ENCODE peak calls at places on chromosomes 1 and 21, in eight cellular contexts. C, Z, G, N, V, M, Y and Q are unnamed samples. For H3K4me1, the result is how much of the 10 kb centered on the place peaks cover.

GRCh38 chr1:246372502-246372901 is 134.6 kb downstream of the SMYD3 start:
- DNase-seq in Z (peak), M (no peak), G (no peak), N (no peak), V (no peak), Y (no peak), C (no peak), Q (no peak)

GRCh38 chr1:160548183-160548582 is 25.1 kb upstream of the SLAMF6 start:
- DNase-seq in V (no peak), C (no peak), M (no peak), G (no peak), Y (no peak), Z (no peak), N (no peak), Q (no peak)

GRCh38 chr1:84862810-84863251 is 30.2 kb downstream of the LPAR3 start:
- DNase-seq in Y (no peak), M (peak), C (no peak), G (no peak), V (no peak), N (no peak), Z (no peak), Q (no peak)

GRCh38 chr1:4486408-4487120 is 167.8 kb upstream of the AJAP1 start:
- DNase-seq in N (no peak), C (no peak), Y (no peak), V (no peak), G (no peak), Z (no peak), M (no peak), Q (no peak)

GRCh38 chr21:17051054-17051453 is 461.8 kb upstream of the CXADR start:
- DNase-seq in Y (no peak), V (no peak), N (peak), Z (no peak), C (no peak), M (no peak), G (no peak), Q (no peak)

GRCh38 chr1:240803151-240803550 is 191.2 kb upstream of the GREM2 start:
- DNase-seq in G (no peak), M (no peak), Y (no peak), C (no peak), N (no peak), V (peak), Z (no peak), Q (no peak)

GRCh38 chr1:43304287-43304615 is 3.5 kb downstream of the TIE1 start:
- DNase-seq in G (no peak), Y (no peak), N (no peak), M (no peak), Z (peak), V (no peak), C (no peak), Q (no peak)

GRCh38 chr1:180231506-180232420 is 1.7 kb downstream of the LHX4 start:
- DNase-seq in M (no peak), V (no peak), Y (no peak), G (no peak), Z (no peak), N (peak), C (no peak), Q (no peak)

GRCh38 chr1:52403566-52404115 is 582 bp downstream of the ORC1 start:
- DNase-seq in Z (no peak), C (no peak), G (no peak), N (peak), Y (no peak), M (peak), V (peak), Q (peak)

GRCh38 chr1:47763456-47764171 is 233.6 kb downstream of the TRABD2B start:
- DNase-seq in N (no peak), C (no peak), G (peak), M (no peak), Y (no peak), V (no peak), Z (peak), Q (no peak)

GRCh38 chr1:96308314-96308713 is 413.3 kb upstream of the PTBP2 start:
- DNase-seq in V (no peak), M (no peak), N (no peak), G (no peak), Z (no peak), Y (no peak), C (no peak), Q (no peak)

GRCh38 chr1:230834292-230834691 is 34.0 kb downstream of the C1orf198 start:
- DNase-seq in Z (no peak), G (no peak), Y (no peak), N (peak), M (no peak), V (no peak), C (no peak), Q (peak)

GRCh38 chr21:45844181-45844580 is 137.4 kb upstream of the COL6A1 start:
- DNase-seq in C (no peak), V (no peak), Z (no peak), G (no peak), N (peak), Y (no peak), M (no peak), Q (no peak)

GRCh38 chr1:232524056-232524455 is 105.9 kb downstream of the SIPA1L2 start:
- DNase-seq in C (no peak), G (no peak), M (no peak), Y (no peak), N (no peak), V (no peak), Z (no peak), Q (no peak)

GRCh38 chr1:12230549-12231275 is 882 bp downstream of the VPS13D start:
- DNase-seq in Z (peak), M (peak), G (peak), N (peak), Y (no peak), C (no peak), V (no peak), Q (peak)

GRCh38 chr1:90174246-90174645 is 179.3 kb downstream of the ZNF326 start:
- DNase-seq in N (no peak), Y (no peak), V (no peak), Z (no peak), M (no peak), C (no peak), G (no peak), Q (no peak)

GRCh38 chr1:230307213-230307612 is 118.9 kb downstream of the PGBD5 start:
- DNase-seq in C (no peak), M (no peak), Y (no peak), V (no peak), G (no peak), Z (no peak), N (no peak), Q (no peak)

GRCh38 chr1:201773764-201774163 is 55.2 kb upstream of the IPO9 start:
- DNase-seq in V (no peak), Y (no peak), Z (no peak), M (no peak), N (no peak), G (no peak), C (no peak), Q (no peak)

GRCh38 chr21:42120056-42120903 is 49.2 kb downstream of the UMODL1 start:
- DNase-seq in Z (no peak), Y (no peak), N (peak), C (no peak), V (no peak), M (no peak), G (no peak), Q (no peak)

GRCh38 chr1:147336290-147336689 is 93.8 kb downstream of the CHD1L start:
- DNase-seq in V (no peak), M (no peak), Y (no peak), N (no peak), Z (no peak), G (no peak), C (no peak), Q (no peak)

GRCh38 chr1:61641578-61642336 is 83.2 kb downstream of the TM2D1 start:
- DNase-seq in N (peak), M (peak), C (peak), V (no peak), G (peak), Z (peak), Y (no peak), Q (peak)

GRCh38 chr1:171911506-171911905 is 70.2 kb downstream of the DNM3 start:
- DNase-seq in Z (no peak), C (no peak), Y (no peak), V (no peak), M (no peak), N (peak), G (no peak), Q (no peak)

GRCh38 chr1:36304521-36304920 is 1.6 kb upstream of the SH3D21 start:
- DNase-seq in G (no peak), M (no peak), N (no peak), Z (no peak), Y (no peak), C (no peak), V (no peak), Q (no peak)

GRCh38 chr1:26786437-26787380 is 1.0 kb upstream of the PIGV start:
- DNase-seq in Z (peak), G (peak), V (no peak), Y (no peak), M (peak), N (peak), C (peak), Q (peak)

GRCh38 chr1:17419626-17420328 is 19.7 kb downstream of the RCC2 start:
- DNase-seq in M (peak), V (no peak), C (no peak), G (peak), Y (no peak), N (peak), Z (peak), Q (peak)

GRCh38 chr1:202501281-202501680 is 152.8 kb downstream of the PPP1R12B start:
- DNase-seq in N (no peak), G (no peak), M (no peak), Z (no peak), C (no peak), Y (no peak), V (peak), Q (no peak)

GRCh38 chr1:29004288-29004687 is 89.9 kb downstream of the EPB41 start:
- DNase-seq in G (no peak), N (no peak), M (no peak), Z (no peak), V (no peak), Y (no peak), C (no peak), Q (no peak)

GRCh38 chr21:23471877-23472276 is 2135.4 kb downstream of the MRPL39 start:
- DNase-seq in G (no peak), Z (no peak), C (no peak), V (no peak), N (no peak), Y (no peak), M (no peak), Q (no peak)

GRCh38 chr1:184813528-184814089 is 59.0 kb upstream of the EDEM3 start:
- DNase-seq in N (no peak), Z (no peak), G (no peak), C (no peak), Y (no peak), M (no peak), V (no peak), Q (no peak)

GRCh38 chr1:72442251-72442650 is 159.9 kb upstream of the NEGR1 start:
- DNase-seq in N (no peak), M (no peak), C (no peak), Z (no peak), V (no peak), Y (no peak), G (no peak), Q (no peak)

GRCh38 chr1:27099154-27099903 is 55.6 kb downstream of the SLC9A1 start:
- DNase-seq in N (peak), C (peak), Z (peak), Y (no peak), M (no peak), V (no peak), G (peak), Q (peak)

DNA sequence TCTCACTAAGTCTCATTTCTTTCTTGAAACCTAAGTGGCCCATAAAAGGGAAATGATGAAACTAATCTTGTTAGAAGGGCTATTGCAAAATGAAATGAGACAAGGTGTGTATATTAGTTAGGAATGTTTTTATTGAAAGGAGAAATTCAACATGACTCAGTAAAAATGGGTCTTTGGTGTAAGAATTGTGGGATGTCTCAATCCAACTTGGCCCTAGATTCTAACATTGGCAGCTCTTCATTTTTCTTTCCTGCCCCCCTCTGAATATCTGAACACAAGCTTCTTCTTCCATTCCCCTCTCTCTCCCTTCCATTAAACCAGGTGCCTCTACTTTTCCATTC is 26.8 kb upstream of the TARBP1 start:
- DNase-seq in C (no peak), G (no peak), Z (no peak), N (no peak), Y (no peak), M (no peak), V (no peak), Q (no peak)
- H3K4me1 ChIP-seq in C (under half), G (under half), Z (under half), N (under half), Y (under half), M (under half), V (under half), Q (under half)

GRCh38 chr1:175364424-175365076 is 172.0 kb upstream of the KIAA0040 start:
- DNase-seq in M (no peak), N (no peak), C (no peak), G (no peak), Z (no peak), Y (no peak), V (no peak), Q (no peak)

GRCh38 chr1:175356727-175357126 is 164.2 kb upstream of the KIAA0040 start:
- DNase-seq in G (no peak), Y (no peak), M (no peak), V (no peak), C (no peak), Z (no peak), N (no peak), Q (no peak)

GRCh38 chr1:175363046-175363445 is 170.5 kb upstream of the KIAA0040 start:
- DNase-seq in V (no peak), C (no peak), N (no peak), Y (no peak), G (no peak), Z (no peak), M (no peak), Q (no peak)

GRCh38 chr1:175355414-175355813 is 162.8 kb upstream of the KIAA0040 start:
- DNase-seq in V (no peak), M (no peak), N (no peak), G (no peak), Y (no peak), C (no peak), Z (no peak), Q (no peak)

GRCh38 chr1:175360016-175360415 is 167.4 kb upstream of the KIAA0040 start:
- DNase-seq in M (no peak), N (no peak), V (no peak), Z (no peak), G (no peak), Y (no peak), C (no peak), Q (no peak)
- H3K4me1 ChIP-seq in M (under half), N (under half), V (under half), Z (under half), G (under half), Y (under half), C (under half), Q (under half)

DNA sequence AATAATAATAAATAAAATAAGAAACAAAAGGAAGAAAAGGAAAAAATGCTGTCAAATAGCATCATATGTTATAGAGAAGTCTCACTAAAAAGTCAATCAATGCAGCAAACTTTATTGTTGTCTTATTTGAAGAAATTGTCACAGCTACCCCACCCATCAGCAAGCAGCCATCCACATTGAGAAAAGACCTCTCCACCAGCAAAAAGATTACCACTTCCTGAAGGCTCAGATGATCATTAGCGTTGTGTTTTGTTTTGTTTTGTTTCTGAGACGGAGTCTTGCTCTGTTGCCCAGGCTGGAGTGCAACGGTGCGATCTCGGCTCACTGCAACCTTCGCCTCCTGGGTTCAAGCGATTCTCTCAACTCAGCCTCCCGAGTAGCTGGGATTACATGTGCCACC is 29.0 kb downstream of the ATP2B4 start:
- DNase-seq in Y (no peak), M (no peak), V (no peak), N (no peak), G (no peak), C (no peak), Z (no peak), Q (no peak)
- H3K4me1 ChIP-seq in Y (half or more), M (under half), V (under half), N (under half), G (half or more), C (under half), Z (under half), Q (under half)

DNA sequence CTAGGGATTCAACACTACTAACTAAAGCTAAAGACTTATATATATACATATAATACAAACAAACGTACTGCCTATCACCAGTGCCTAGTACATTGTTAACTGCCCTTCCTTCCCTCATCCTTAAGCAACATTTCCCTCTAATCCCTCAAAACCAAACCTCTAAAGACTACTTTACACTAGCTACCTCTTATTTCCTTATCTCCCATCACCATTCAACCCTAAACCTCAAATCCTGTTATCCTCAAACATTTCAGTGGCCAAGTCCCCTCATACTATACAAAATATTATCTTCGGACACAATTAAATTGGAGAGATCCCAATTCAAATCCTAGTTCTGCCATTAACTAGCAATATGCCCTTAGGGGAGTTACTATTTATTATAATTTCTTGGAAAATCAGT is 3.7 kb downstream of the SCAF4 start:
- DNase-seq in C (no peak), Y (no peak), G (no peak), M (no peak), Z (no peak), N (no peak), V (no peak), Q (no peak)
- H3K4me1 ChIP-seq in C (under half), Y (half or more), G (under half), M (half or more), Z (under half), N (under half), V (under half), Q (under half)

GRCh38 chr1:32991386-32991785 is 26.8 kb upstream of the RNF19B start:
- DNase-seq in C (no peak), M (no peak), Y (no peak), G (no peak), V (no peak), N (no peak), Z (no peak), Q (no peak)

GRCh38 chr1:32991819-32992488 is 27.3 kb upstream of the RNF19B start:
- DNase-seq in Z (peak), V (no peak), M (no peak), G (no peak), C (no peak), Y (no peak), N (no peak), Q (no peak)

GRCh38 chr1:32989160-32989894 is 24.7 kb upstream of the RNF19B start:
- DNase-seq in M (no peak), N (peak), Y (no peak), G (peak), C (peak), Z (peak), V (peak), Q (peak)

GRCh38 chr1:32990887-32991286 is 26.3 kb upstream of the RNF19B start:
- DNase-seq in G (no peak), C (no peak), Y (no peak), V (no peak), N (no peak), M (no peak), Z (no peak), Q (no peak)

DNA sequence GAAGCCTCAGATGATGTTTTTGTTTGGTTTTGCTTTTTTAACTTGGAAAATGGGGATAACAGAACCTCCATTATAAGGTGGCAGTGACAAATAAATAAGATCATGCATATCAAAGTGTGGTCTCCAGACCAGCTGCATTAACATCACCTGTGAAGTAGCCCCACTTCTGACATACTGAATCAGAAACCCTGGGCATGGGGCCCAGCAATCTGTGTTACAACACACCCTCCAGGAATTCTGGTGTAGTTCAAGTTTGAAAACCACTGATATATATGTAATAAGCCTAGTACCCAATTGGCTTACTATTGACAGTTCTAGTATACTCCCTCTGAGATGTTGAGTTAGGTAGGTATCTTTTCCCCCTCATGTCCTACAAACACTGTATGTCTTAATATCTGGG is 24.1 kb upstream of the RNF19B start:
- DNase-seq in N (no peak), V (no peak), Y (no peak), M (no peak), G (no peak), C (no peak), Z (no peak), Q (peak)
- H3K4me1 ChIP-seq in N (under half), V (under half), Y (half or more), M (under half), G (under half), C (under half), Z (under half), Q (under half)

DNA sequence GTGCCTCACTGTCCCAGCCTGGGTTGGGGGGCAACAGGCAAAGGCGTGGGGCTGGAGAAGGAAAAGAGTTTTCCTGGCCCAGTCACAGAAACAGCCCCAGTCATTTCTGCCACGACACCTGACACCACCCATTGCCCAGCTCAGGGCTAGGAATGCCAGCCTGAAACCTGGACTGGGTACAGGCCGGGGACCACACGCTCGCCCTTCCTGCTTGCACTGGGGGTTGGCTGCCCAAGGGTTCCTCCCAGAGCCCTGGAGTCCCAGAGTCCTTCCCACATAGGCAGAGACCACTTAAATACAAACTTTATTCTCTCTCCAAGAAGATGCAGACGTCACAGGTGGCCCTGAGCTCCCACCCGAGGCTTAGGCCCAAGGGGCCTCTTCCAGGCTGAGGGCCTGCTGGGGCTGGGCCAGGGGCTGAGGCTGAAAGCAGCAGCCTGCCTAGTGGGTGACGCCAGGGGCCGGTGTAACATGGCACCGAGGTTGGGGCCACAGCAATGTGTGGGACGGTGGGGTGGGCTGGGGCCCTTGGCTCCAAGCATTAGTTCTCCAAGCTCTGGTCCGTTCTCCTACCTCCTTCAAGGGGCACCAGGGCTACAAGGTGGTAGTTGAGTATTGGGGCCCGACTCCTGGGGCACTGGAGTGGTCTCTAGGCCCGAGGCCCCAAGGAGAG is 1.6 kb downstream of the TMEM52 start:
- DNase-seq in M (no peak), N (no peak), V (no peak), G (peak), C (no peak), Y (no peak), Z (peak), Q (no peak)
- H3K4me1 ChIP-seq in M (under half), N (under half), V (under half), G (under half), C (under half), Y (half or more), Z (under half), Q (under half)